ENCODE peak calls at places on chromosomes 2 and 18, in six cellular contexts. F is heart left ventricle, J is DND-41, D is hepatocyte, A is cardiac muscle cell, M is psoas muscle. Y is an unnamed sample.

GRCh38 chr2:11080253-11081115 is 74.8 kb upstream of the SLC66A3 start:
- DNase-seq in M (no peak), D (no peak), A (no peak), J (no peak), F (no peak), Y (no peak)

GRCh38 chr2:54347622-54348021 is 91.6 kb upstream of the TSPYL6 start:
- DNase-seq in F (no peak), J (no peak), M (no peak), D (no peak), A (no peak), Y (no peak)

GRCh38 chr2:138421971-138422335 is 79.6 kb upstream of the SPOPL start:
- DNase-seq in A (no peak), J (no peak), F (no peak), M (no peak), D (peak; percentile 21), Y (peak; percentile 75)

GRCh38 chr2:69177785-69178636 is 165.0 kb downstream of the ANTXR1 start:
- DNase-seq in F (peak; percentile 80), M (peak; percentile 97), J (peak; percentile 13), A (peak; percentile 41), D (peak; percentile 91), Y (peak; percentile 86)

GRCh38 chr2:12715258-12715865 is 1.4 kb upstream of the TRIB2 start:
- DNase-seq in A (no peak), M (no peak), J (no peak), D (no peak), F (no peak), Y (no peak)

GRCh38 chr18:10139783-10140410 is 226.1 kb downstream of the VAPA start:
- DNase-seq in A (no peak), M (no peak), J (no peak), D (peak; percentile 49), F (no peak), Y (peak; percentile 34)

GRCh38 chr2:43032894-43033270 is 193.5 kb downstream of the ZFP36L2 start:
- DNase-seq in M (no peak), J (no peak), D (no peak), A (no peak), F (no peak), Y (no peak)

GRCh38 chr18:38047820-38048219 is 482.2 kb upstream of the CELF4 start:
- DNase-seq in F (no peak), D (no peak), J (no peak), A (no peak), M (no peak), Y (no peak)

GRCh38 chr2:60483400-60483799 is 70.1 kb downstream of the BCL11A start:
- DNase-seq in F (no peak), A (no peak), D (no peak), M (no peak), J (no peak), Y (no peak)

GRCh38 chr2:6828299-6828584 is 37.5 kb downstream of the CMPK2 start:
- DNase-seq in M (no peak), J (no peak), A (no peak), F (no peak), D (peak; percentile 66), Y (no peak)

GRCh38 chr18:35143615-35144596 is 96.9 kb upstream of the ZNF397 start:
- DNase-seq in A (peak; percentile 74), D (peak; percentile 74), J (peak; percentile 42), F (peak; percentile 52), M (peak; percentile 65), Y (peak; percentile 19)

GRCh38 chr2:36389081-36389480 is 33.5 kb downstream of the CRIM1 start:
- DNase-seq in D (peak; percentile 31), M (no peak), F (no peak), J (no peak), A (peak; percentile 58), Y (peak; percentile 16)

GRCh38 chr2:218860950-218861381 is 1.4 kb downstream of the WNT6 start:
- DNase-seq in F (peak; percentile 60), D (peak; percentile 71), J (peak; percentile 53), M (peak; percentile 62), A (peak; percentile 93), Y (peak; percentile 33)

GRCh38 chr2:46181306-46181705 is 115.9 kb upstream of the EPAS1 start:
- DNase-seq in F (no peak), J (no peak), A (no peak), M (no peak), D (no peak), Y (no peak)

GRCh38 chr2:99659874-99660273 is 170.1 kb upstream of the REV1 start:
- DNase-seq in A (no peak), D (no peak), M (peak; percentile 69), J (no peak), F (no peak), Y (no peak)

GRCh38 chr2:63192169-63192888 is 141.7 kb downstream of the OTX1 start:
- DNase-seq in J (no peak), D (peak; percentile 13), A (peak; percentile 3), F (no peak), M (no peak), Y (no peak)

GRCh38 chr2:45435316-45435715 is 175.8 kb downstream of the SRBD1 start:
- DNase-seq in M (no peak), A (no peak), J (no peak), F (no peak), D (peak; percentile 3), Y (peak; percentile 31)

GRCh38 chr2:148675708-148676107 is 31.2 kb downstream of the EPC2 start:
- DNase-seq in A (no peak), D (no peak), M (no peak), F (no peak), J (no peak), Y (no peak)

GRCh38 chr18:74550886-74551285 is 16.6 kb downstream of the CNDP1 start:
- DNase-seq in J (no peak), A (no peak), F (no peak), M (no peak), D (no peak), Y (no peak)

DNA sequence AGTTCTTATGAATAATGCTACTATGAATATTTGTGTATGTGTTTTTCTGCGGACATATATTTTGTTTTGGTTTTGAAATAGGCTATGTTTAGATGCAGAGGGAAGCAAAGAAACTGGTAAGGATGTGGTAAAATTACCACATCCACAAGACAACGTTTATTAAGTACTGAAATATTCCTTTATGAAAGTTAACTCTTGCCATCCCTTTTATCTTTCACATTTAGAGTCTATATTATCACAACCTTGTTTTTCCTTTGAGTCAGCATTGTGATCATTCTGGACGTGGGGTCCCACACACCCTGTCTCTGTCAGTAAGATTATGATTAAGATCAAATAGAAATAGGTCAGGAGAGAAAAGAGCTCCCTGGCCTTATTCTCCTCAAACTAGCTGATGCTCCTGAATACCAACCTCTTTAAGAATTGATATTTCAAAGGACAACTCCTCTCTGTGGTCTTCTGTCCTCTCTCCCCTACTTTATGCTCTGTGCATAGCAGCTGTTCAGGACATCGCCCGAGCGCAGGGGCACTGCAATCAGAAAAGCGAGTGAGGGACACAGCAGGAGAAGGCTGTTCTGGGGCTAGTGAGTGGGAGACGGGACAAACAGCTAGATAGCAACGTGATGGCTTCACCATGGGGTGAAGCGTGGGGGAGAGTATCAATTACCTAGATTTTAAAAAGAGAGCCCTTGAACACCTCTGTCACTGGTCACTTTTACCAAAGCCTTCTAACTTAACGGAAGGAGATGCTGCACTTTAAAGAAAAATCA is 12.2 kb downstream of the METAP1D start:
- DNase-seq in D (no peak), M (no peak), J (peak; percentile 20), A (no peak), F (no peak), Y (no peak)
- H3K27ac ChIP-seq in D (no peak overlapping the region), M (no peak overlapping the region), J (peak overlapping the region; percentile 60), A (no peak overlapping the region), F (no peak overlapping the region), Y (no peak overlapping the region)

GRCh38 chr2:235300368-235301201 is 193.3 kb upstream of the AGAP1 start:
- DNase-seq in A (no peak), F (no peak), D (peak; percentile 47), J (no peak), M (no peak), Y (no peak)

GRCh38 chr2:235305678-235306077 is 188.2 kb upstream of the AGAP1 start:
- DNase-seq in D (no peak), A (no peak), J (no peak), F (no peak), M (no peak), Y (no peak)

GRCh38 chr2:235302263-235302662 is 191.6 kb upstream of the AGAP1 start:
- DNase-seq in F (no peak), D (no peak), J (no peak), A (no peak), M (no peak), Y (no peak)

GRCh38 chr2:235301202-235302076 is 192.4 kb upstream of the AGAP1 start:
- DNase-seq in D (no peak), F (no peak), A (no peak), M (no peak), J (no peak), Y (no peak)

DNA sequence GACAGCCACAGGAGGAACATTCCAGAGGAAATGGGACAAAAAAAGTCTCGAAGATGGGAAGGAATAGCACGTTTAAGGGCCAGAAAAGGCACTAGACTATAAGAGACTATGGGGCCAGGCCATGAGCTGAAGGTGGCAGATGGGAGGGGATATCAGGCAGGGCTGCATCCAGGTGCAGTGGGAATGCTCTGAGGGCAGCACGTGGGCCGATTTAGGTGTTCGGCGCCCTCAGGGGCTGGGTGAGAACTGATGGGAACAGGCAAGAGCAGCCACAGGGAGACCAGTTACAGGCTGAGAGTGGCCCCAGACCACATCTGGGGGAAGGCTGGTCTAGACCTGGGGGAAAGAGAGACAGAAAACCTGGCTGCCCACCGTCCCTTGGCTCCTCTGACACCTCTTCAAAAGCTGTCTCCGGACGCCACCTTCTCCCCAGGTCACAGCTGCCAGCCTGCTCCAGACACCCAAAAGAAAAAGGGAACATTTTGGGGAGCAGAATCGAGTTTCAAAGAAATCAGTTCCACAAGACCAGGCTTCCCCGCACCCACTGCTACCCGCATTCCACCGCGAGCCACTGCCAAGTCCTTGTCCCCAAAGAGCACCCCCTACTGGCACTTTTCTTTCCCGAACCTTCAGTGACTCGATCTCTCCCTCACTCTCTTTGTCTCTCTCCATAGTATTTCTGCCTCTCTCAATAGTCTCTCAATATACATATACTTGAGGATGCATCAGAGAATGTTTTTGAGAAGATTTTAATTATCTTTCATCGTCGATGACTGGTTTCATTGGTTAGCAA is 190.1 kb upstream of the AGAP1 start:
- DNase-seq in J (no peak), A (no peak), D (no peak), F (no peak), M (no peak), Y (no peak)
- TF ChIP-seq CTCF in J (peak; percentile 25), A (no peak), D (no peak), F (no peak), M (no peak), Y (no peak)

GRCh38 chr2:195447353-195447975 is 209.6 kb upstream of the SLC39A10 start:
- DNase-seq in M (no peak), J (no peak), F (no peak), D (no peak), A (no peak), Y (no peak)
- H3K27ac ChIP-seq in M (no peak overlapping the region), J (no peak overlapping the region), F (no peak overlapping the region), D (no peak overlapping the region), A (no peak overlapping the region), Y (no peak overlapping the region)

GRCh38 chr2:55618649-55619055 is 1.2 kb upstream of the PPP4R3B start:
- DNase-seq in F (peak; percentile 45), J (peak; percentile 58), D (peak; percentile 54), A (peak; percentile 54), M (peak; percentile 65), Y (peak; percentile 63)

GRCh38 chr2:55621802-55622201 is 4.4 kb upstream of the PPP4R3B start:
- DNase-seq in F (no peak), D (no peak), M (no peak), A (no peak), J (no peak), Y (no peak)

GRCh38 chr2:55617160-55618024 is at the start of gene PPP4R3B:
- DNase-seq in J (peak; percentile 100), M (peak; percentile 100), D (peak; percentile 99), F (peak; percentile 100), A (peak; percentile 98), Y (peak; percentile 96)

GRCh38 chr2:55618025-55618648 is 715 bp upstream of the PPP4R3B start:
- DNase-seq in A (peak; percentile 26), J (no peak), M (no peak), D (no peak), F (no peak), Y (peak; percentile 21)

GRCh38 chr2:55620123-55620779 is 2.8 kb upstream of the PPP4R3B start:
- DNase-seq in J (no peak), A (peak; percentile 6), M (no peak), F (no peak), D (no peak), Y (no peak)
- TF ChIP-seq CTCF in J (peak; percentile 50), A (peak; percentile 49), M (peak; percentile 15), F (peak; percentile 32), D (peak; percentile 9), Y (peak; percentile 9)